ENCODE peak calls at places on chromosomes 4 and X, in seven cellular contexts. One of them, this sample, is unnamed.

GRCh38 chrX:26037367-26037766 is 100.8 kb upstream of the MAGEB18 start:
- DNase-seq in H9: no peak
- DNase-seq in tibial nerve: no peak
- DNase-seq in AG09309: no peak
- DNase-seq in B cell: no peak
- DNase-seq in ascending aorta: no peak
- DNase-seq in AG10803: no peak
- DNase-seq in this sample: no peak

GRCh38 chr4:38665846-38666490 is 2.0 kb downstream of the KLF3 start:
- DNase-seq in H9: no peak
- DNase-seq in tibial nerve: no peak
- DNase-seq in AG09309: no peak
- DNase-seq in B cell: no peak
- DNase-seq in ascending aorta: no peak
- DNase-seq in AG10803: no peak
- DNase-seq in this sample: no peak

GRCh38 chr4:4860381-4860802 is 927 bp downstream of the MSX1 start:
- DNase-seq in H9: no peak
- DNase-seq in tibial nerve: no peak
- DNase-seq in AG09309: no peak
- DNase-seq in B cell: peak; percentile 42
- DNase-seq in ascending aorta: no peak
- DNase-seq in AG10803: no peak
- DNase-seq in this sample: peak; percentile 24

GRCh38 chrX:102154218-102154860 is 1.4 kb downstream of the BEX5 start:
- DNase-seq in H9: peak; percentile 43
- DNase-seq in tibial nerve: no peak
- DNase-seq in AG09309: no peak
- DNase-seq in B cell: peak; percentile 3
- DNase-seq in ascending aorta: no peak
- DNase-seq in AG10803: no peak
- DNase-seq in this sample: no peak

GRCh38 chr4:86543560-86544312 is 50.4 kb upstream of the PTPN13 start:
- DNase-seq in H9: no peak
- DNase-seq in tibial nerve: no peak
- DNase-seq in AG09309: no peak
- DNase-seq in B cell: no peak
- DNase-seq in ascending aorta: no peak
- DNase-seq in AG10803: peak; percentile 34
- DNase-seq in this sample: no peak

GRCh38 chr4:155512069-155512468 is 135.3 kb upstream of the MAP9 start:
- DNase-seq in H9: no peak
- DNase-seq in tibial nerve: no peak
- DNase-seq in AG09309: no peak
- DNase-seq in B cell: no peak
- DNase-seq in ascending aorta: no peak
- DNase-seq in AG10803: no peak
- DNase-seq in this sample: no peak

GRCh38 chr4:85459736-85460135 is 15.2 kb upstream of the ARHGAP24 start:
- DNase-seq in H9: no peak
- DNase-seq in tibial nerve: no peak
- DNase-seq in AG09309: no peak
- DNase-seq in B cell: no peak
- DNase-seq in ascending aorta: no peak
- DNase-seq in AG10803: no peak
- DNase-seq in this sample: no peak

GRCh38 chr4:8051644-8052043 is 107.0 kb downstream of the ABLIM2 start:
- DNase-seq in H9: peak; percentile 54
- DNase-seq in tibial nerve: no peak
- DNase-seq in AG09309: no peak
- DNase-seq in B cell: no peak
- DNase-seq in ascending aorta: no peak
- DNase-seq in AG10803: no peak
- DNase-seq in this sample: no peak

GRCh38 chrX:152600853-152601635 is 36.7 kb upstream of the GABRQ start:
- DNase-seq in H9: peak; percentile 28
- DNase-seq in tibial nerve: no peak
- DNase-seq in AG09309: no peak
- DNase-seq in B cell: no peak
- DNase-seq in ascending aorta: no peak
- DNase-seq in AG10803: no peak
- DNase-seq in this sample: no peak

GRCh38 chrX:96181571-96181970 is 503.1 kb upstream of the DIAPH2 start:
- DNase-seq in H9: peak; percentile 27
- DNase-seq in tibial nerve: no peak
- DNase-seq in AG09309: no peak
- DNase-seq in B cell: no peak
- DNase-seq in ascending aorta: no peak
- DNase-seq in AG10803: no peak
- DNase-seq in this sample: no peak

GRCh38 chr4:36152712-36153111 is 91.6 kb downstream of the ARAP2 start:
- DNase-seq in H9: no peak
- DNase-seq in tibial nerve: no peak
- DNase-seq in AG09309: no peak
- DNase-seq in B cell: no peak
- DNase-seq in ascending aorta: no peak
- DNase-seq in AG10803: no peak
- DNase-seq in this sample: no peak

GRCh38 chr4:76342803-76343202 is 36.3 kb downstream of the STBD1 start:
- DNase-seq in H9: no peak
- DNase-seq in tibial nerve: no peak
- DNase-seq in AG09309: no peak
- DNase-seq in B cell: no peak
- DNase-seq in ascending aorta: no peak
- DNase-seq in AG10803: no peak
- DNase-seq in this sample: no peak

GRCh38 chr4:185504098-185505047 is 30.9 kb downstream of the PDLIM3 start:
- DNase-seq in H9: no peak
- DNase-seq in tibial nerve: peak; percentile 11
- DNase-seq in AG09309: no peak
- DNase-seq in B cell: no peak
- DNase-seq in ascending aorta: peak; percentile 92
- DNase-seq in AG10803: no peak
- DNase-seq in this sample: peak; percentile 3

GRCh38 chr4:39947963-39948362 is 29.7 kb downstream of the PDS5A start:
- DNase-seq in H9: no peak
- DNase-seq in tibial nerve: no peak
- DNase-seq in AG09309: no peak
- DNase-seq in B cell: no peak
- DNase-seq in ascending aorta: no peak
- DNase-seq in AG10803: no peak
- DNase-seq in this sample: no peak

GRCh38 chr4:75289843-75290616 is 224.2 kb downstream of the RCHY1 start:
- DNase-seq in H9: peak; percentile 80
- DNase-seq in tibial nerve: no peak
- DNase-seq in AG09309: no peak
- DNase-seq in B cell: peak; percentile 54
- DNase-seq in ascending aorta: no peak
- DNase-seq in AG10803: no peak
- DNase-seq in this sample: no peak

GRCh38 chr4:144504853-144505252 is 141.1 kb upstream of the HHIP start:
- DNase-seq in H9: no peak
- DNase-seq in tibial nerve: no peak
- DNase-seq in AG09309: no peak
- DNase-seq in B cell: no peak
- DNase-seq in ascending aorta: no peak
- DNase-seq in AG10803: no peak
- DNase-seq in this sample: no peak

GRCh38 chr4:185115827-185116232 is 27.2 kb upstream of the SLC25A4 start:
- DNase-seq in H9: peak; percentile 89
- DNase-seq in tibial nerve: no peak
- DNase-seq in AG09309: no peak
- DNase-seq in B cell: no peak
- DNase-seq in ascending aorta: peak; percentile 71
- DNase-seq in AG10803: peak; percentile 63
- DNase-seq in this sample: peak; percentile 80

GRCh38 chrX:21885568-21885967 is 29.8 kb downstream of the YY2 start:
- DNase-seq in H9: no peak
- DNase-seq in tibial nerve: no peak
- DNase-seq in AG09309: no peak
- DNase-seq in B cell: no peak
- DNase-seq in ascending aorta: no peak
- DNase-seq in AG10803: peak; percentile 52
- DNase-seq in this sample: peak; percentile 4

GRCh38 chr4:134202557-134202956 is 968 bp upstream of the PABPC4L start:
- DNase-seq in H9: no peak
- DNase-seq in tibial nerve: no peak
- DNase-seq in AG09309: no peak
- DNase-seq in B cell: no peak
- DNase-seq in ascending aorta: no peak
- DNase-seq in AG10803: no peak
- DNase-seq in this sample: peak; percentile 20

DNA sequence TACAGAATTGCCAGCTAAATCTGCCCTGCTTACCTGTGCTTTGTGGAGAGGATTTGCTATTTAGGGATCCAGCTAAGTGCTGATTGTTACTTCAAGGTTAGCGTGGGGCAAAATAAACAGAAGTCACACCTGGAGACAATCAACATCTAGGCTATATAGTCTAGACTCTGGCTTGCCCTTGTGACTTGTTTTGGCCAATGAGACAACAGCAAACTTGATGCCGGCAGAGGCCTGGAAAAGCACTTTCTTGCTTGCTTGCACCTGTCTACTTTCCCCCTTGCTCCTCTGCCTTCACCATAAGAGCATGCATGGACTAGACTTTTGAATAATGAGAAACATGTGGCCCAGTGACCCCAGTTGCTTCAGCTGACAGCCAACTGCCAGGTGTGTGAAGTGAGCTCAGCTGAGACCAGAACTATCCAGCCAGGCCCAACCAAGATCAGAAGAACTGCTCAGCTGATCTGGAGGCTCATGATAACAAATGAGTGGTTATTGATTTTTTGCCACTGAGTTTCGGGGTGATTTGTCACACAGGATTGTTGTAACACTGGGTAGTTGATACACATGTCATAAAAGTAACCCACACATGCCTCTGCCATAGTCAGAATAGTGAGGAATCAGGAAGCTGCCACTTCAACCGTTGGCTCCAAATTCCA is 164.4 kb downstream of the RBMX2 start:
- DNase-seq in H9: no peak
- DNase-seq in tibial nerve: no peak
- DNase-seq in AG09309: no peak
- DNase-seq in B cell: no peak
- DNase-seq in ascending aorta: no peak
- DNase-seq in AG10803: no peak
- DNase-seq in this sample: no peak
- TF ChIP-seq CTCF in H9: no peak
- TF ChIP-seq CTCF in tibial nerve: no peak
- TF ChIP-seq CTCF in AG09309: no peak
- TF ChIP-seq CTCF in B cell: no peak
- TF ChIP-seq CTCF in ascending aorta: no peak
- TF ChIP-seq CTCF in AG10803: no peak
- TF ChIP-seq CTCF in this sample: no peak

DNA sequence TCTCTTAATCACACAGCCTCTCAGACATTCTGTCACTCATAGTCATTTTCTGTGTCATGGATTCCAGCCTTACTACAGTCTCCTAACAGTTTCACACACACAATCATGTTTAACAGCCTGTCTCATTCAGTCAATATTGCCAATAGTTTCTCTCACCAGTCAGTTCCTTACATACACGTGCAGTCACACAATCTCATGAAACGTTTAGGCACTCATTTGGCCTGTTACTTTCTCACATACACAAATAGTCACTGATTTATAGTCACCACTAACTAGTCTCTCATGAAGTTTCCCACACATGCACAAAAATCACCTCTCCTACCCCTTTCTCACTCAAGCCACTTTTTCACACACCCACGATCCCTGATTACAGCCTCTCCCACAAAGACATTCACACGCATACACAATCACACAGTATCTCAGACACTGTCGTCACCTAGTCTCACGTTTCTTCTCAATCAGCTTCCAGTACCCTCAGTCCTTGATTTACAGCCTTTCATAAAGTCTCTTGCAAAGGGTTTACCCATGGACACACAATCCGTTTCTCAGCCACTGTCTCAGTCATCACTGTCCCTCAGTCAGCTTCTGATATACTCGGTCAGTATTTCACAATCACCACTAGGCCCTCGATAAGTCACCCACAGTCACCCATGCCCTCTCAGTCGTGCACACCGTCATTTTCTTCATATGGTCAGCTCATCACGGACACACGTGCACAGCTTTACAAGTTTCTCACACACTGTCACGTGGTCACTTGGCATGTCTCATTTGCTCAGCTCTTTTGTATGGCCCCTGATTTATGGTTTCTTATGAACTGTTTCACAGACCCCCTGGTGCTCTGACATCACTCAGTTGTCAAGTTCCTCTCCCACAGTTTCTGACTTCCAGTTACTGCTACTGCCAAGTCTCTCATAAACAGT is 4.2 kb upstream of the CFP start:
- DNase-seq in H9: no peak
- DNase-seq in tibial nerve: no peak
- DNase-seq in AG09309: no peak
- DNase-seq in B cell: no peak
- DNase-seq in ascending aorta: no peak
- DNase-seq in AG10803: no peak
- DNase-seq in this sample: no peak
- TF ChIP-seq CTCF in H9: no peak
- TF ChIP-seq CTCF in tibial nerve: no peak
- TF ChIP-seq CTCF in AG09309: no peak
- TF ChIP-seq CTCF in B cell: no peak
- TF ChIP-seq CTCF in ascending aorta: no peak
- TF ChIP-seq CTCF in AG10803: no peak
- TF ChIP-seq CTCF in this sample: no peak

DNA sequence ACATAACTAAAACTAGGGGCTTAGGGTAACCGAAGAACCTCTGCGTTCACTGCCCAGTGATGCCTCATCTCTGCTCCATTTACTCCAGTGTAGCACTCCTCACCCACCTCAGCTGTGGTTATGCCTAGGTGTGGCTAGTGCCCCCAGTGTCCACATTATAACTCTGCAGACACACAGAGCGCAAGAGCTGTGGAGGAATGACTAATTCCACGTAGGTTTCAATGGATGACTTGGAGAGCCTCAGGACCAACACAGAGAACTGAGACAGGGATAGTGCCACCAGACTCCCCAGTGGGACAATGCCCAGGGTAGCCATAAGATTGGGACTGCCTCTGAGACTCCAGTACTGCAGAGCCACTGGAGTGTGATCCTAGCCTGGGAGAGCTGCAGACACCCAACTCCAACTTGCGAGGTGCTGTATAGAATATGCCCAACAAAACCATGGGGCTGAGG is 542.4 kb upstream of the DIPK2B start:
- DNase-seq in H9: peak; percentile 40
- DNase-seq in tibial nerve: no peak
- DNase-seq in AG09309: no peak
- DNase-seq in B cell: no peak
- DNase-seq in ascending aorta: no peak
- DNase-seq in AG10803: peak; percentile 72
- DNase-seq in this sample: peak; percentile 78
- TF ChIP-seq CTCF in H9: peak; percentile 39
- TF ChIP-seq CTCF in tibial nerve: no peak
- TF ChIP-seq CTCF in AG09309: peak; percentile 44
- TF ChIP-seq CTCF in B cell: no peak
- TF ChIP-seq CTCF in ascending aorta: no peak
- TF ChIP-seq CTCF in AG10803: peak; percentile 41
- TF ChIP-seq CTCF in this sample: peak; percentile 67

DNA sequence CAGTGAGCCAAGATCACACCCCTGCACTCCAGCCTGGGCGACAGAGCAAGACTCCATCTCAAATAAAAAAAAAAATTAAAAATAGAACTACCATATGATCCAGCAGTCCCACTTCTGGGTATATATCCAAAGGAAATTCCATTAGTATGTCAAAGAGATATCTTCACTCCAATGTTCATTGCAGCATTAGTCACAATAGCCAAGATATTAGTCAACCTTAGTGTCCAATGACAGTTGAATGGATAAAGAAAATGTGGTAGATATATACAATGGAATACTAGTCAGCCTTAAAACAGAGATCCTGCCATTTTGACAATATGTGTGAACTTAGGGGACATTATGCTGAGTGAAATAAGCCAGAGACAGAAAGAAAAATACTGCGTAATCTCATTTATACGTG is 49.4 kb downstream of the C4orf46 start:
- DNase-seq in H9: no peak
- DNase-seq in tibial nerve: no peak
- DNase-seq in AG09309: no peak
- DNase-seq in B cell: no peak
- DNase-seq in ascending aorta: no peak
- DNase-seq in AG10803: no peak
- DNase-seq in this sample: no peak
- TF ChIP-seq CTCF in H9: no peak
- TF ChIP-seq CTCF in tibial nerve: no peak
- TF ChIP-seq CTCF in AG09309: no peak
- TF ChIP-seq CTCF in B cell: no peak
- TF ChIP-seq CTCF in ascending aorta: no peak
- TF ChIP-seq CTCF in AG10803: no peak
- TF ChIP-seq CTCF in this sample: no peak

This sample was measured in HFFc6.